ENCODE peak calls at places on chromosomes 12 and 14, in nine cellular contexts. Y is IMR-90; E is sigmoid colon; B is heart left ventricle; L is adrenal gland; N is tibial artery; O is prostate gland; X is CD8-positive, alpha-beta memory T cell; S is neuronal stem cell. Z is an unnamed sample. For H3K4me1, the result is how much of the 10 kb centered on the place peaks cover.

GRCh38 chr14:32014498-32014897 is 62.6 kb upstream of the ARHGAP5 start:
- DNase-seq in N (no peak), E (no peak), B (no peak), X (no peak), O (no peak), Y (no peak), L (no peak), S (no peak), Z (no peak)

GRCh38 chr12:121114019-121114639 is 18.5 kb upstream of the P2RX7 start:
- DNase-seq in N (no peak), E (peak), L (no peak), S (no peak), O (no peak), Y (no peak), X (no peak), B (no peak), Z (no peak)

GRCh38 chr12:105025890-105026289 is 39.8 kb downstream of the NOPCHAP1 start:
- DNase-seq in Y (peak), N (peak), S (no peak), X (no peak), L (peak), B (peak), O (peak), E (peak), Z (no peak)

GRCh38 chr14:23094666-23095195 is at the start of gene ACIN1:
- DNase-seq in N (peak), O (peak), L (peak), B (peak), E (peak), X (no peak), Y (peak), S (peak), Z (peak)

GRCh38 chr14:46137786-46138185 is 513.8 kb downstream of the RPL10L start:
- DNase-seq in O (no peak), E (no peak), Y (no peak), N (no peak), S (no peak), L (no peak), B (no peak), X (no peak), Z (no peak)

GRCh38 chr14:54175298-54175942 is 218.8 kb upstream of the BMP4 start:
- DNase-seq in E (peak), S (peak), B (peak), L (peak), O (peak), N (peak), X (peak), Y (peak), Z (no peak)

GRCh38 chr12:96457191-96457930 is 32.0 kb upstream of the CFAP54 start:
- DNase-seq in E (no peak), B (no peak), Y (no peak), X (no peak), L (no peak), N (no peak), O (no peak), S (no peak), Z (no peak)

GRCh38 chr12:49623142-49623899 is at the start of gene PRPF40B:
- DNase-seq in X (peak), B (peak), Y (peak), E (peak), N (peak), S (peak), O (peak), L (peak), Z (peak)

GRCh38 chr12:104578453-104578852 is 121.7 kb downstream of the CHST11 start:
- DNase-seq in O (no peak), X (no peak), Y (peak), L (peak), B (no peak), N (no peak), E (no peak), S (no peak), Z (no peak)

GRCh38 chr14:98984719-98985041 is 287.3 kb downstream of the BCL11B start:
- DNase-seq in O (no peak), L (no peak), Y (no peak), X (peak), E (no peak), N (no peak), S (no peak), B (no peak), Z (no peak)

GRCh38 chr14:105817971-105818711 is 291.8 kb downstream of the TMEM121 start:
- DNase-seq in S (no peak), L (no peak), E (no peak), B (no peak), Y (no peak), N (no peak), O (no peak), X (no peak), Z (no peak)

GRCh38 chr14:69616408-69616773 is 5.0 kb downstream of the SUSD6 start:
- DNase-seq in L (no peak), E (no peak), N (no peak), X (no peak), O (no peak), S (no peak), B (no peak), Y (no peak), Z (no peak)

GRCh38 chr12:12561305-12562015 is 1.2 kb downstream of the DUSP16 start:
- DNase-seq in X (peak), S (peak), L (peak), E (peak), O (peak), Y (peak), N (peak), B (peak), Z (peak)

GRCh38 chr12:52234226-52234810 is 1.3 kb downstream of the KRT7 start:
- DNase-seq in N (no peak), S (no peak), O (no peak), B (no peak), E (peak), L (no peak), Y (no peak), X (no peak), Z (no peak)

GRCh38 chr14:67285876-67286452 is 44.7 kb downstream of the PALS1 start:
- DNase-seq in E (no peak), O (no peak), X (no peak), L (no peak), B (no peak), N (no peak), S (no peak), Y (peak), Z (no peak)

GRCh38 chr12:107635139-107635538 is 50.5 kb upstream of the PWP1 start:
- DNase-seq in L (no peak), O (no peak), B (no peak), X (no peak), Y (peak), E (no peak), S (no peak), N (no peak), Z (no peak)

GRCh38 chr14:33062476-33062875 is 123.8 kb downstream of the NPAS3 start:
- DNase-seq in L (no peak), N (no peak), O (no peak), B (no peak), S (no peak), X (no peak), Y (no peak), E (no peak), Z (no peak)

GRCh38 chr14:70882771-70883492 is 24.3 kb upstream of the PCNX1 start:
- DNase-seq in Y (peak), E (no peak), L (peak), N (no peak), S (no peak), X (no peak), O (no peak), B (no peak), Z (no peak)

GRCh38 chr12:111426341-111427185 is 20.8 kb downstream of the SH2B3 start:
- DNase-seq in X (peak), N (no peak), L (no peak), Y (peak), O (no peak), B (no peak), S (no peak), E (no peak), Z (no peak)

GRCh38 chr14:57382283-57382682 is 8.1 kb upstream of the NAA30 start:
- DNase-seq in S (no peak), B (no peak), N (no peak), L (no peak), Y (peak), O (no peak), E (no peak), X (no peak), Z (no peak)

GRCh38 chr14:21680072-21680471 is 6.5 kb upstream of the OR4E1 start:
- DNase-seq in S (no peak), E (no peak), X (no peak), Y (peak), O (no peak), B (no peak), L (no peak), N (no peak), Z (no peak)

GRCh38 chr12:45730842-45731336 is 1.4 kb downstream of the ARID2 start:
- DNase-seq in S (no peak), N (no peak), Y (peak), B (no peak), L (no peak), O (no peak), X (peak), E (no peak), Z (no peak)

GRCh38 chr14:74504874-74505617 is 11.5 kb downstream of the ISCA2 start:
- DNase-seq in Y (no peak), L (no peak), N (peak), O (no peak), B (no peak), E (no peak), S (no peak), X (no peak), Z (no peak)

GRCh38 chr12:46388427-46388992 is 15.9 kb upstream of the SLC38A2 start:
- DNase-seq in L (no peak), X (no peak), O (no peak), N (no peak), S (no peak), B (no peak), Y (peak), E (no peak), Z (no peak)

GRCh38 chr12:77204055-77204454 is 138.7 kb upstream of the E2F7 start:
- DNase-seq in Y (peak), S (no peak), L (no peak), E (no peak), B (no peak), X (no peak), O (no peak), N (no peak), Z (no peak)

GRCh38 chr12:121791671-121792496 is 1.6 kb downstream of the RHOF start:
- DNase-seq in E (no peak), X (peak), B (no peak), L (peak), Y (no peak), N (no peak), O (no peak), S (no peak), Z (no peak)

GRCh38 chr12:68080577-68080976 is 79.0 kb downstream of the IFNG start:
- DNase-seq in N (no peak), E (no peak), Y (no peak), B (no peak), X (peak), L (no peak), O (no peak), S (peak), Z (no peak)

GRCh38 chr14:101070540-101071492 is 167.3 kb upstream of the RTL1 start:
- DNase-seq in X (no peak), O (no peak), N (peak), B (peak), E (peak), S (no peak), Y (no peak), L (no peak), Z (peak)
- H3K4me1 ChIP-seq in X (under half), O (under half), N (under half), B (under half), E (under half), S (under half), Y (under half), L (under half), Z (under half)

GRCh38 chr14:65072256-65072655 is 30.1 kb downstream of the MAX start:
- DNase-seq in X (no peak), S (no peak), O (no peak), N (no peak), B (no peak), E (no peak), Y (no peak), L (no peak), Z (no peak)
- H3K27ac ChIP-seq in X (no peak), S (no peak), O (no peak), N (no peak), B (peak), E (no peak), Y (no peak), L (no peak), Z (peak)

GRCh38 chr12:127773520-127773919 is 493.4 kb upstream of the TMEM132C start:
- DNase-seq in E (no peak), X (no peak), N (no peak), Y (no peak), S (no peak), B (no peak), O (no peak), L (no peak), Z (no peak)
- H3K4me1 ChIP-seq in E (under half), X (under half), N (under half), Y (under half), S (under half), B (under half), O (under half), L (under half), Z (under half)

DNA sequence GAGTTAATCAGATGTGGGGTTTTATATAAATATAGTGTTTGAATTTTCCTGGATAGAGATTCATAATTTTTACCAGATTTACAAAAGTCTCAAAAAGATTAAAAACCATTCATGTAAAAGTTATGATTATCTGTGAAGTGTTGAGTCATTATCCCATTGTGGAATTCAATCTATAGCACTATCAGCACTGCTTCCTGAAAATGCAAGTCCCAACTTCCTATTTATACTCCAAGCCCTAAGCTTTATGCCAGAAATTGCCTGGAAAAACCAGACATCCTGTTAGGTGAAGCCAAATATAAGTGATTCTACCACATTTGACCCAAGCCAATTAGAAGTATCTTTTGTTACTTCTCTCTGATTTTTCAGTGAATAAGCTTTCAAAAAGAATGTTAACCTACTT is 129.1 kb downstream of the GPR135 start:
- DNase-seq in O (no peak), X (no peak), N (no peak), S (no peak), B (no peak), L (no peak), Y (no peak), E (no peak), Z (no peak)
- H3K27ac ChIP-seq in O (peak), X (no peak), N (peak), S (no peak), B (peak), L (no peak), Y (no peak), E (peak), Z (peak)

DNA sequence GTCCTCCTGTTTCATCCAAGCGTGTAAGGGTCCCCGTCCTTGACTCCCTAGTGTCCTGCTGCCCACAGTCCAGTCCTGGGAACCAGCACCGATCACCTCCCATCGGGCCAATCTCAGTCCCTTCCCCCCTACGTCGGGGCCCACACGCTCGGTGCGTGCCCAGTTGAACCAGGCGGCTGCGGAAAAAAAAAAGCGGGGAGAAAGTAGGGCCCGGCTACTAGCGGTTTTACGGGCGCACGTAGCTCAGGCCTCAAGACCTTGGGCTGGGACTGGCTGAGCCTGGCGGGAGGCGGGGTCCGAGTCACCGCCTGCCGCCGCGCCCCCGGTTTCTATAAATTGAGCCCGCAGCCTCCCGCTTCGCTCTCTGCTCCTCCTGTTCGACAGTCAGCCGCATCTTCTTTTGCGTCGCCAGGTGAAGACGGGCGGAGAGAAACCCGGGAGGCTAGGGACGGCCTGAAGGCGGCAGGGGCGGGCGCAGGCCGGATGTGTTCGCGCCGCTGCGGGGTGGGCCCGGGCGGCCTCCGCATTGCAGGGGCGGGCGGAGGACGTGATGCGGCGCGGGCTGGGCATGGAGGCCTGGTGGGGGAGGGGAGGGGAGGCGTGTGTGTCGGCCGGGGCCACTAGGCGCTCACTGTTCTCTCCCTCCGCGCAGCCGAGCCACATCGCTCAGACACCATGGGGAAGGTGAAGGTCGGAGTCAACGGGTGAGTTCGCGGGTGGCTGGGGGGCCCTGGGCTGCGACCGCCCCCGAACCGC is at the start of gene GAPDH:
- DNase-seq in Y (peak), O (peak), N (peak), S (peak), E (peak), X (peak), L (peak), B (peak), Z (peak)
- H3K4me1 ChIP-seq in Y (under half), O (under half), N (under half), S (under half), E (under half), X (half or more), L (under half), B (under half), Z (half or more)

GRCh38 chr14:95236221-95236620 is 78.9 kb upstream of the DICER1 start:
- DNase-seq in B (no peak), X (no peak), S (no peak), Y (no peak), O (no peak), E (peak), L (no peak), N (no peak), Z (no peak)

GRCh38 chr14:95235767-95236166 is 78.4 kb upstream of the DICER1 start:
- DNase-seq in O (no peak), L (no peak), Y (no peak), B (no peak), E (peak), X (no peak), S (no peak), N (no peak), Z (no peak)

GRCh38 chr14:95238674-95239313 is 80.9 kb downstream of the CLMN start:
- DNase-seq in E (no peak), S (no peak), O (no peak), B (no peak), N (no peak), X (no peak), L (no peak), Y (no peak), Z (no peak)

GRCh38 chr14:95237956-95238355 is 80.6 kb upstream of the DICER1 start:
- DNase-seq in O (no peak), Y (no peak), L (no peak), B (no peak), N (no peak), X (no peak), E (no peak), S (no peak), Z (no peak)

GRCh38 chr14:95237121-95237876 is 80.0 kb upstream of the DICER1 start:
- DNase-seq in O (no peak), Y (no peak), N (no peak), B (no peak), L (no peak), E (peak), X (no peak), S (no peak), Z (no peak)
- H3K27ac ChIP-seq in O (no peak), Y (no peak), N (no peak), B (no peak), L (no peak), E (no peak), X (no peak), S (no peak), Z (no peak)

Z was measured in heart right ventricle.